ENCODE peak calls at places on chromosomes 6 and 20, in eight cellular contexts. X is stimulated activated CD4-positive, alpha-beta T cell treated with anti-CD3 and anti-CD28 coated beads, TNF-alpha, amount 100 ng/mL, for 48 hours; Z is left ventricle myocardium inferior; G is AG10803; V is GM19239; B is NB4; C is cardiac fibroblast; R is EH. K is an unnamed sample.

GRCh38 chr6:107806675-107807074 is 17.4 kb downstream of the SCML4 start:
- DNase-seq in X (no peak), Z (no peak), G (no peak), V (no peak), B (no peak), C (no peak), R (no peak), K (no peak)

GRCh38 chr6:54706844-54707243 is 139.7 kb upstream of the FAM83B start:
- DNase-seq in X (no peak), Z (no peak), G (no peak), V (no peak), B (no peak), C (no peak), R (no peak), K (no peak)

GRCh38 chr6:144298167-144298671 is 13.1 kb downstream of the UTRN start:
- DNase-seq in X (no peak), Z (no peak), G (no peak), V (no peak), B (no peak), C (no peak), R (no peak), K (no peak)

GRCh38 chr6:52063584-52064400 is 23.6 kb downstream of the PKHD1 start:
- DNase-seq in X (peak; percentile 38), Z (no peak), G (peak; percentile 42), V (peak; percentile 63), B (peak; percentile 88), C (peak; percentile 8), R (peak; percentile 50), K (no peak)

GRCh38 chr20:32965581-32966373 is 38.5 kb downstream of the SUN5 start:
- DNase-seq in X (no peak), Z (no peak), G (no peak), V (no peak), B (peak; percentile 50), C (no peak), R (no peak), K (no peak)

GRCh38 chr20:62274332-62275262 is 28.2 kb upstream of the ADRM1 start:
- DNase-seq in X (no peak), Z (no peak), G (no peak), V (no peak), B (no peak), C (no peak), R (no peak), K (no peak)

GRCh38 chr6:169938731-169939130 is 187.3 kb downstream of the ERMARD start:
- DNase-seq in X (no peak), Z (no peak), G (no peak), V (no peak), B (no peak), C (no peak), R (no peak), K (no peak)

GRCh38 chr20:43840382-43841070 is 74.1 kb upstream of the TOX2 start:
- DNase-seq in X (no peak), Z (no peak), G (no peak), V (peak; percentile 59), B (peak; percentile 72), C (peak; percentile 37), R (peak; percentile 37), K (no peak)

GRCh38 chr20:1820137-1821074 is 74.8 kb upstream of the SIRPA start:
- DNase-seq in X (no peak), Z (no peak), G (peak; percentile 80), V (no peak), B (peak; percentile 63), C (peak; percentile 83), R (peak; percentile 83), K (peak; percentile 81)

GRCh38 chr6:135403584-135403983 is 94.0 kb downstream of the AHI1 start:
- DNase-seq in X (no peak), Z (no peak), G (no peak), V (no peak), B (no peak), C (no peak), R (no peak), K (no peak)

K was measured in astrocyte.